ENCODE peak calls at places on chromosome 5, in eight cellular contexts. K is adrenal gland, U is heart left ventricle, J is stomach, G is suprapubic skin, L is breast epithelium, T is esophagus squamous epithelium, P is A549. O is an unnamed sample.

GRCh38 chr5:88722546-88722945 is 160.4 kb downstream of the MEF2C start:
- DNase-seq in K (no peak), U (peak; percentile 57), J (no peak), G (no peak), L (no peak), T (no peak), P (no peak), O (no peak)

GRCh38 chr5:30874234-30875034 is 319.1 kb upstream of the CDH6 start:
- DNase-seq in K (no peak), U (no peak), J (no peak), G (no peak), L (no peak), T (no peak), P (no peak), O (no peak)

GRCh38 chr5:118365718-118366117 is 622.6 kb downstream of the DTWD2 start:
- DNase-seq in K (no peak), U (no peak), J (no peak), G (no peak), L (no peak), T (no peak), P (no peak), O (no peak)

GRCh38 chr5:10642367-10642766 is 78.5 kb downstream of the ANKRD33B start:
- DNase-seq in K (no peak), U (no peak), J (no peak), G (no peak), L (no peak), T (no peak), P (no peak), O (peak; percentile 2)

GRCh38 chr5:123351820-123352219 is 71.4 kb downstream of the CEP120 start:
- DNase-seq in K (no peak), U (no peak), J (no peak), G (no peak), L (no peak), T (no peak), P (no peak), O (no peak)

GRCh38 chr5:138110266-138110963 is 26.6 kb downstream of the WNT8A start:
- DNase-seq in K (no peak), U (no peak), J (no peak), G (no peak), L (no peak), T (no peak), P (no peak), O (no peak)

GRCh38 chr5:168929656-168930055 is 350.5 kb upstream of the PANK3 start:
- DNase-seq in K (no peak), U (no peak), J (no peak), G (no peak), L (no peak), T (no peak), P (no peak), O (no peak)

GRCh38 chr5:159891371-159891770 is 24.9 kb upstream of the ADRA1B start:
- DNase-seq in K (no peak), U (no peak), J (no peak), G (no peak), L (no peak), T (no peak), P (no peak), O (no peak)

GRCh38 chr5:19886123-19886921 is 101.7 kb downstream of the CDH18 start:
- DNase-seq in K (no peak), U (no peak), J (no peak), G (no peak), L (no peak), T (no peak), P (no peak), O (no peak)

GRCh38 chr5:98705841-98706240 is 67.6 kb upstream of the RGMB start:
- DNase-seq in K (no peak), U (no peak), J (no peak), G (no peak), L (no peak), T (no peak), P (no peak), O (no peak)

GRCh38 chr5:67233075-67233474 is 36.5 kb upstream of the CD180 start:
- DNase-seq in K (no peak), U (no peak), J (no peak), G (no peak), L (no peak), T (no peak), P (no peak), O (no peak)

GRCh38 chr5:174410716-174411512 is 313.5 kb upstream of the MSX2 start:
- DNase-seq in K (no peak), U (no peak), J (no peak), G (no peak), L (no peak), T (no peak), P (peak; percentile 16), O (no peak)

GRCh38 chr5:99138911-99139310 is 210.1 kb upstream of the CHD1 start:
- DNase-seq in K (no peak), U (no peak), J (no peak), G (no peak), L (no peak), T (no peak), P (no peak), O (no peak)

GRCh38 chr5:148554621-148555020 is 99.7 kb downstream of the HTR4 start:
- DNase-seq in K (no peak), U (no peak), J (no peak), G (no peak), L (no peak), T (no peak), P (no peak), O (no peak)

GRCh38 chr5:127938746-127939145 is 144.8 kb upstream of the SLC12A2 start:
- DNase-seq in K (no peak), U (no peak), J (no peak), G (no peak), L (no peak), T (no peak), P (no peak), O (no peak)

GRCh38 chr5:172904643-172905345 is 54.4 kb upstream of the RPL26L1 start:
- DNase-seq in K (peak; percentile 87), U (peak; percentile 80), J (peak; percentile 96), G (peak; percentile 83), L (peak; percentile 92), T (no peak), P (peak; percentile 78), O (peak; percentile 74)

GRCh38 chr5:156922207-156922792 is 40.7 kb downstream of the TIMD4 start:
- DNase-seq in K (no peak), U (no peak), J (no peak), G (no peak), L (no peak), T (no peak), P (no peak), O (no peak)

DNA sequence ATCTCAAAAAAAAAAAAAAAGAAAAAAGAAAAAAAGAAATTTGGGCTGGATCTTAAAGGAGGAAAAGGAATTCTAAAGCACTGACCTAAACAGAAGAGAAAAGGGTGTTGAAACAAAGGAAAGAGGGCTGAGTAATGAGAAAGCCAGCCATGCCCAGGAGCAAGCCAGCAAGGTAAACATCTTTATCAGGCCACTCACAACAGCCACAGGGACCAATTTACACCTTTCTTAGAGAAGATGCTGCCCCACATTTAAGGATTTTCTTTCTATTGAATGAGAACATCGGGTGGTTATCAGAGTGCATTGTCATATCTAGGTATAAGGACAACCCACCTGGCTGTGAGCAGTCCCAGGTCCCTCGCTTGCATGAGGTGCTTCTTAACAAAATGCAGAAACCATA is 16.6 kb downstream of the LHFPL2 start:
- DNase-seq in K (no peak), U (no peak), J (no peak), G (no peak), L (no peak), T (no peak), P (no peak), O (no peak)
- H3K4me1 ChIP-seq in K (peaks cover 31% of the 10 kb centered on the region), U (peaks cover 13% of the 10 kb centered on the region), J (no peaks in the 10 kb centered on the region), G (peaks cover 9% of the 10 kb centered on the region), L (no peaks in the 10 kb centered on the region), T (peaks cover 22% of the 10 kb centered on the region), P (peaks cover 46% of the 10 kb centered on the region), O (no peaks in the 10 kb centered on the region)

GRCh38 chr5:115625579-115626443 is at the start of gene TMED7:
- DNase-seq in K (peak; percentile 100), U (peak; percentile 100), J (peak; percentile 100), G (peak; percentile 100), L (peak; percentile 99), T (peak; percentile 97), P (peak; percentile 97), O (peak; percentile 99)
- TF ChIP-seq CTCF in K (peak; percentile 30), U (no peak), J (no peak), G (no peak), L (no peak), T (no peak), P (no peak), O (no peak)

GRCh38 chr5:95927927-95928723 is 33.5 kb downstream of the ELL2 start:
- DNase-seq in K (no peak), U (no peak), J (no peak), G (no peak), L (no peak), T (no peak), P (no peak), O (no peak)
- TF ChIP-seq POLR2A in K (no peak), U (no peak), J (no peak), G (no peak), L (no peak), T (no peak), P (no peak), O (no peak)

DNA sequence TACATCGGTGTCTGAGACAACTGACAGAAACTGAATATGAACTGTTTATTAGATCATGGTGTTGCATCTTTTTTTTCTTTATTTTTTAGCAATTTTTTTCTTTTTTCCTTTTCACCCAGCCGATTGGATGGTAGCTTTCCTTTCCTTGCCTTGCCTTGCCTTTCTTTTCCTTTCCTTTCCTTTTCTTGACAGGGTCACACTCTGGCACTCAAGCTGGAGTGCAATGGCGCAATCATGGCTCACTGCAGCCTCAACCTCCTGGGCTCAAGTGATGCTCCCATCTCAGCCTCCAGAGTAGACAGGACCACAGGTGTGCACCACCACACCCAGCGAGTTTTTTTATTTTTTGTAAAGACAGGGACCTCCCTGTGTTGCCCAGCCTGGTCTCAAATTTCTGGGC is 2.8 kb downstream of the PDE6A start:
- DNase-seq in K (no peak), U (no peak), J (no peak), G (no peak), L (no peak), T (no peak), P (no peak), O (no peak)
- H3K4me1 ChIP-seq in K (peaks cover 12% of the 10 kb centered on the region), U (peaks cover 4% of the 10 kb centered on the region), J (no peaks in the 10 kb centered on the region), G (peaks cover 34% of the 10 kb centered on the region), L (peaks cover 12% of the 10 kb centered on the region), T (peaks cover 98% of the 10 kb centered on the region), P (peaks cover 64% of the 10 kb centered on the region), O (no peaks in the 10 kb centered on the region)